ENCODE peak calls at places on chromosomes 13 and 19, in seven cellular contexts. D is activated naive CD4-positive, alpha-beta T cell treated with anti-CD3 and anti-CD28 coated beads for 36 hours; P is HuH-7.5; O is anterior cingulate cortex; V is heart left ventricle; J is stimulated activated CD8-positive, alpha-beta memory T cell treated with anti-CD3 and anti-CD28 coated beads, Interleukin-12 subunit alpha, Interleukin-12 subunit beta, amount 100 ng/mL, for 1 hour; U is Peyer's patch. F is an unnamed sample.

GRCh38 chr13:89988206-89988605 is 1359.3 kb upstream of the MIR17HG start:
- DNase-seq in P (no peak), J (no peak), V (no peak), D (no peak), O (no peak), U (no peak), F (no peak)

GRCh38 chr19:56837004-56837403 is 3.5 kb downstream of the PEG3 start:
- DNase-seq in V (no peak), D (no peak), U (no peak), J (no peak), O (no peak), P (no peak), F (peak; percentile 19)

GRCh38 chr19:48878219-48879024 is 6.2 kb downstream of the PPP1R15A start:
- DNase-seq in O (no peak), P (no peak), J (no peak), U (no peak), D (no peak), V (peak; percentile 73), F (no peak)

GRCh38 chr19:57747472-57747807 is 825 bp downstream of the ZNF776 start:
- DNase-seq in P (no peak), V (no peak), U (no peak), O (no peak), J (no peak), D (no peak), F (no peak)

GRCh38 chr19:16197188-16197621 is 506 bp upstream of the AP1M1 start:
- DNase-seq in O (no peak), P (no peak), U (no peak), V (no peak), D (no peak), J (no peak), F (no peak)

GRCh38 chr19:54206831-54207177 is 6.1 kb downstream of the RPS9 start:
- DNase-seq in V (no peak), U (no peak), O (no peak), P (no peak), D (no peak), J (no peak), F (no peak)

GRCh38 chr13:33265607-33266006 is 19.9 kb downstream of the STARD13 start:
- DNase-seq in O (no peak), D (no peak), P (no peak), J (no peak), V (no peak), U (no peak), F (no peak)

GRCh38 chr19:44648536-44649370 is 5.0 kb downstream of the PVR start:
- DNase-seq in D (no peak), U (peak; percentile 1), J (no peak), P (no peak), O (no peak), V (peak; percentile 76), F (no peak)

GRCh38 chr13:40656358-40656757 is 10.1 kb downstream of the FOXO1 start:
- DNase-seq in U (no peak), O (no peak), P (no peak), J (no peak), D (no peak), V (no peak), F (no peak)

GRCh38 chr19:52518646-52519045 is 8.8 kb upstream of the ZNF808 start:
- DNase-seq in O (no peak), D (no peak), V (no peak), P (no peak), J (no peak), U (no peak), F (no peak)

GRCh38 chr13:110316196-110316595 is 9.1 kb downstream of the COL4A2 start:
- DNase-seq in J (no peak), V (no peak), U (no peak), P (no peak), O (no peak), D (no peak), F (no peak)

GRCh38 chr13:72139192-72139591 is 272.2 kb upstream of the DACH1 start:
- DNase-seq in O (no peak), V (no peak), J (no peak), P (no peak), D (no peak), U (no peak), F (no peak)

GRCh38 chr13:30331331-30331771 is 24.0 kb upstream of the KATNAL1 start:
- DNase-seq in J (no peak), V (no peak), D (no peak), O (no peak), U (no peak), P (no peak), F (no peak)

F was measured in dorsolateral prefrontal cortex.